ENCODE peak calls at places on chromosomes 5 and 9, in four cellular contexts. E, F, T and C are unnamed samples.

GRCh38 chr5:175477440-175477839 is 920 bp upstream of the SFXN1 start:
- DNase-seq in E (no peak), F (no peak), T (no peak), C (no peak)

GRCh38 chr5:96432245-96433065 is 593 bp downstream of the PCSK1 start:
- DNase-seq in E (no peak), F (no peak), T (peak), C (peak)

GRCh38 chr9:5514608-5515260 is 4.4 kb downstream of the PDCD1LG2 start:
- DNase-seq in E (no peak), F (no peak), T (no peak), C (no peak)

GRCh38 chr9:4105183-4105582 is 194.7 kb downstream of the GLIS3 start:
- DNase-seq in E (no peak), F (no peak), T (no peak), C (no peak)

GRCh38 chr9:26856413-26857032 is 36.1 kb downstream of the CAAP1 start:
- DNase-seq in E (peak), F (peak), T (no peak), C (peak)

GRCh38 chr5:139488269-139488668 is 5.7 kb upstream of the STING1 start:
- DNase-seq in E (no peak), F (no peak), T (no peak), C (no peak)

GRCh38 chr5:5304361-5305035 is 118.0 kb upstream of the ICE1 start:
- DNase-seq in E (no peak), F (no peak), T (no peak), C (no peak)

GRCh38 chr5:105554613-105555169 is 1992.1 kb upstream of the NUDT12 start:
- DNase-seq in E (no peak), F (no peak), T (no peak), C (no peak)

GRCh38 chr5:123813937-123814624 is 302.1 kb downstream of the CSNK1G3 start:
- DNase-seq in E (no peak), F (no peak), T (no peak), C (no peak)

GRCh38 chr9:128286435-128286834 is 10.4 kb downstream of the SWI5 start:
- DNase-seq in E (no peak), F (no peak), T (no peak), C (no peak)

GRCh38 chr5:132451387-132451786 is 39.2 kb downstream of the IRF1 start:
- DNase-seq in E (no peak), F (no peak), T (no peak), C (no peak)

GRCh38 chr5:164098979-164099378 is 593.6 kb downstream of the MAT2B start:
- DNase-seq in E (no peak), F (no peak), T (no peak), C (no peak)

GRCh38 chr9:111198936-111199335 is 131.1 kb downstream of the OR2K2 start:
- DNase-seq in E (no peak), F (no peak), T (no peak), C (no peak)

GRCh38 chr9:127132921-127133647 is 10.6 kb upstream of the ANGPTL2 start:
- DNase-seq in E (no peak), F (peak), T (no peak), C (no peak)

GRCh38 chr5:172186114-172186695 is 1.8 kb downstream of the STK10 start:
- DNase-seq in E (no peak), F (no peak), T (no peak), C (no peak)

GRCh38 chr5:175381116-175381515 is 62.9 kb downstream of the DRD1 start:
- DNase-seq in E (no peak), F (no peak), T (no peak), C (no peak)

GRCh38 chr5:15694694-15695093 is 194.7 kb downstream of the FBXL7 start:
- DNase-seq in E (no peak), F (no peak), T (no peak), C (no peak)

GRCh38 chr5:94908889-94909480 is 290.5 kb downstream of the SLF1 start:
- DNase-seq in E (peak), F (no peak), T (no peak), C (no peak)

GRCh38 chr9:83937861-83938455 is 16.7 kb upstream of the KIF27 start:
- DNase-seq in E (peak), F (peak), T (no peak), C (peak)

GRCh38 chr9:132732326-132732725 is 62.1 kb downstream of the GTF3C4 start:
- DNase-seq in E (no peak), F (no peak), T (no peak), C (no peak)

GRCh38 chr5:62538017-62538942 is 40.3 kb upstream of the LRRC70 start:
- DNase-seq in E (no peak), F (no peak), T (no peak), C (no peak)

GRCh38 chr9:93678199-93679019 is 102.0 kb downstream of the PHF2 start:
- DNase-seq in E (no peak), F (no peak), T (peak), C (no peak)

GRCh38 chr9:14173730-14174129 is 140.2 kb downstream of the NFIB start:
- DNase-seq in E (no peak), F (no peak), T (peak), C (no peak)

GRCh38 chr5:56615750-56616149 is 199.6 kb upstream of the MAP3K1 start:
- DNase-seq in E (no peak), F (peak), T (no peak), C (no peak)

GRCh38 chr9:130189840-130190239 is 17.6 kb downstream of the NCS1 start:
- DNase-seq in E (no peak), F (no peak), T (no peak), C (no peak)

GRCh38 chr5:61719124-61719523 is 387.1 kb downstream of the ZSWIM6 start:
- DNase-seq in E (no peak), F (no peak), T (no peak), C (no peak)

GRCh38 chr9:35759795-35760194 is 5.7 kb upstream of the MSMP start:
- DNase-seq in E (no peak), F (no peak), T (no peak), C (no peak)

GRCh38 chr5:64947031-64947430 is 178.3 kb downstream of the CWC27 start:
- DNase-seq in E (no peak), F (peak), T (peak), C (no peak)

GRCh38 chr5:75050415-75050814 is 1.9 kb downstream of the GCNT4 start:
- DNase-seq in E (peak), F (no peak), T (no peak), C (peak)
- TF ChIP-seq CTCF in E (no peak), F (no peak), T (no peak), C (no peak)

GRCh38 chr9:21585756-21586752 is 103.9 kb upstream of the IFNE start:
- DNase-seq in E (no peak), F (no peak), T (no peak), C (no peak)
- TF ChIP-seq CTCF in E (peak), F (no peak), T (no peak), C (no peak)

GRCh38 chr5:14505310-14506140 is 76.1 kb upstream of the OTULINL start:
- DNase-seq in E (no peak), F (no peak), T (no peak), C (no peak)
- TF ChIP-seq CTCF in E (no peak), F (no peak), T (no peak), C (no peak)

GRCh38 chr5:148623101-148623500 is 31.2 kb downstream of the HTR4 start:
- DNase-seq in E (no peak), F (no peak), T (no peak), C (no peak)

GRCh38 chr5:148620696-148621095 is 33.6 kb downstream of the HTR4 start:
- DNase-seq in E (no peak), F (no peak), T (no peak), C (no peak)

GRCh38 chr5:148615644-148616283 is 38.6 kb downstream of the HTR4 start:
- DNase-seq in E (no peak), F (no peak), T (no peak), C (no peak)

GRCh38 chr5:148623741-148624140 is 30.6 kb downstream of the HTR4 start:
- DNase-seq in E (no peak), F (no peak), T (no peak), C (no peak)

DNA sequence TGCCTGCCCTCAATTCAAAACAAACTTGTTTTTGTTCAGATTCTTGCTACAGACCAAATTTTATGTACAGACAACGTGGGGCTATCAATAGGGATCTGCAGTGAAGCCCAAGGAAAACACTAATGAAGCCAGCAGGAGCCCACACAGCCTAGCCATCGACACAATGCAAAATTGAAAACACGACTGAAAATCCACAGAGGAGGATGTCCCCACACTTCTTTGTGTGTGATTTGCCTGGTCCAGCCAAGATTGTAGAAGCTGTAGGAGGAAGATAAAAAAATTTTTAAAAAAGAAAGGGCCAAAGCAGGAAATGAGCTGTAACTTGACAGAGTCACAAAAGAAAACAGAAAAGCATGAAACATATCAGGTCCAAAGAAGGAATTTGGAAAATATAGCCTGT is 34.8 kb downstream of the HTR4 start:
- DNase-seq in E (no peak), F (no peak), T (no peak), C (no peak)
- TF ChIP-seq CTCF in E (no peak), F (no peak), T (no peak), C (no peak)

DNA sequence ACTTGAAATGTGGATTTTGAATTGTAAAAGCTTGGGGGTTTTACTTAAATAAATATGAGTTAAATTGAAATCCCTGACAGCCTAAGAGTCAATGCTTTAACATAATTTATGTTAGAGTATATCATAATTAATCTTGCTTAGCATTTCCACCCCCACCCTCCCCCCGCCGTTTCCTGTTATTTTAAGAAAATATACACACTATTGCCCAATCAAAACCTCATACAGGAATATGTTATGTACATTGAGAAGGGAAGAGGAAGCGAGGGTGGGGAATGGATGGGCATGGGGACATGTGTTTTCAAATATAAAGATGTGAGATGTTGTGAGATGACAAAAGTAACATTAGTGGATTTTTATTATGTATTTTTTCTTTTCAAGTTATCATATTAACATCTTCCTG is 561.1 kb upstream of the MEF2C start:
- DNase-seq in E (no peak), F (no peak), T (no peak), C (no peak)
- TF ChIP-seq CTCF in E (no peak), F (no peak), T (no peak), C (no peak)

GRCh38 chr9:134742822-134743221 is 101.2 kb downstream of the COL5A1 start:
- DNase-seq in E (no peak), F (no peak), T (no peak), C (no peak)
- TF ChIP-seq CTCF in E (no peak), F (no peak), T (no peak), C (no peak)

DNA sequence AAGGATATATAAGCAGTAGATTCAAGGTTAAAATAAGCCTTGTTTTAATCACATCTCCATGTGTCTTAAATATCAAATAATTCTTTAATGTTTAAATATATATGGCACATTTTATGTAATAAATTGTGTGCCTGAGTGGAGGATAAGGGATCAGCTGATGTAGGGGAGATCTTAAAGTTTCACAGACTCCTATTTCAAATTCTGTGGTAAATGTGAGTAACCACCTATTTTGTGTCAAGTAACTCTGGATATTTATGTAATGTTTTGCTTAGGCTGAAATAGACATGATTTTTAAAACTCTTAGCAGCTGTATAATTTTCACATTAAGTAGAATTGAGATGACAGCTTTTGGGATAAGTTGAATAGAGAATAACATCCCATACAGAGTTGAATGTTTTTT is 41.3 kb upstream of the ITGA2 start:
- DNase-seq in E (no peak), F (no peak), T (no peak), C (no peak)
- TF ChIP-seq CTCF in E (no peak), F (no peak), T (no peak), C (no peak)

DNA sequence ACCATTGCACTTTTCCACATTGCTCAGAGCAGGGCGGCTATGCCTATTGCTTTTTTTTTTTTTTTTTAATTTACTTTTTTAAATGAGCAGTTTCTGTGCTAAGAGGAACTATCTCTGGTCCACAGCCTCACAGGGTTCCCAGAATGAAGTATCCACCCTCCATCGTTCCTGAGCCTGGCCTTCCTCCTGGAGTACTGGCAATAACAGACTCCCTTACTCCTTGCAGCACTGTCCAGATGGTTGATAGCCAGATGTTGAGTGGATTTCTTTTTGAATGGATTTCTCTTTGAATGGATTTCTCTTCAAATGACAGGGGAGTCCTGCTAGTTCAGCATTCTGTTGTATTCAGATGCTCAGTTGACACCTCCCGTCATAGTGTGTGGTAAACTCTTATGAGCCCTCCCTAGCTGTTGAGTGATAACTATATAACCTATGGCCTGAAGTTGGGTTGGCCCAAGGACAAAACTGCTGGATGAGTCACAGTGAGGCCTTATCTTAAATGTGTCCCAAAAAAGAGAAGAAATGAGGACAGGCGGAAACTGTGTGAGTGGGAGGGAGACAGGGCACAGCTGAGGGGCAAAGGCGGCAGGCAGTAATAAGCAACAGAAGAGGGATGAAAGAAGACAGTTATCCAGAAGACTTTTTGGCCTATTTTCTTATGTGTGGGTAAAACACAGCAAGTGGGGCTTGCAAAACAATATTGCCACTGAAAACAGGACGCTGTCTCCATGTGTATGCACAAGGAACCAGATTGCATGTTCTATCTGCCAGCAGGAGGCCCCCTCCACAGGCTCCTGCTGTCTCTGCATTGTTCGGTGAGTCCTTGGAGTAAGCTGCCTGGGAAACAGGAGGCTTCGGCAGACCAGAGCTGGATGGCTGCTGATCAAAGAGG is 209.5 kb upstream of the S1PR3 start:
- DNase-seq in E (no peak), F (no peak), T (no peak), C (peak)
- TF ChIP-seq CTCF in E (no peak), F (no peak), T (peak), C (no peak)

GRCh38 chr5:148125641-148126040 is 42.7 kb upstream of the SPINK14 start:
- DNase-seq in E (no peak), F (no peak), T (no peak), C (no peak)
- TF ChIP-seq CTCF in E (no peak), F (no peak), T (no peak), C (peak)

GRCh38 chr5:157312492-157312891 is 46.6 kb downstream of the CYFIP2 start:
- DNase-seq in E (peak), F (peak), T (peak), C (peak)
- TF ChIP-seq CTCF in E (peak), F (peak), T (peak), C (peak)